ENCODE peak calls at places on chromosomes 1 and 21, in five cellular contexts. P is iris pigment epithelial cell, X is RWPE1, D is fibroblast of mammary gland, B is NCI-H1417. W is an unnamed sample.

GRCh38 chr21:46207920-46208571 is 20.5 kb downstream of the LSS start:
- DNase-seq in P (no peak), X (no peak), D (no peak), B (no peak), W (no peak)

GRCh38 chr1:65467536-65467935 is 47.1 kb downstream of the LEPR start:
- DNase-seq in P (peak), X (no peak), D (no peak), B (peak), W (no peak)

GRCh38 chr21:35203093-35204021 is 154.3 kb upstream of the RUNX1 start:
- DNase-seq in P (peak), X (no peak), D (peak), B (no peak), W (peak)

GRCh38 chr1:192476802-192477298 is 98.7 kb upstream of the RGS1 start:
- DNase-seq in P (peak), X (no peak), D (peak), B (peak), W (peak)

GRCh38 chr1:224041032-224041431 is 72.9 kb upstream of the FBXO28 start:
- DNase-seq in P (no peak), X (no peak), D (no peak), B (no peak), W (no peak)

GRCh38 chr1:119275145-119275929 is 93.2 kb upstream of the HAO2 start:
- DNase-seq in P (peak), X (peak), D (peak), B (peak), W (peak)

GRCh38 chr1:53071167-53071865 is 9.3 kb downstream of the PODN start:
- DNase-seq in P (no peak), X (no peak), D (no peak), B (no peak), W (no peak)

GRCh38 chr1:19476440-19477190 is 8.7 kb downstream of the CAPZB start:
- DNase-seq in P (peak), X (no peak), D (no peak), B (no peak), W (no peak)

W was measured in fibroblast of gingiva.